ENCODE peak calls at places on chromosomes 13 and 19, in seven cellular contexts. F is HEK293T; E is progenitor cell of endocrine pancreas; W is LHCN-M2; S is breast epithelium; G is activated CD4-positive, alpha-beta T cell treated with anti-CD3 and anti-CD28 coated beads, Interleukin-2, amount 10 ng/mL, durations not matched to agents 7 days and 5 days; U is glutamatergic neuron. V is an unnamed sample.
A peak's percentile ranks its signal among the peaks of the same experiment; 100 is the strongest.

GRCh38 chr13:62625214-62625613 is 1209.6 kb upstream of the PCDH20 start:
- DNase-seq in F (no peak), E (no peak), W (no peak), S (no peak), G (no peak), U (no peak), V (no peak)

GRCh38 chr19:54462072-54462712 is 1.4 kb downstream of the LENG9 start:
- DNase-seq in F (no peak), E (no peak), W (no peak), S (no peak), G (no peak), U (no peak), V (no peak)

GRCh38 chr13:40254394-40254793 is 412.0 kb downstream of the FOXO1 start:
- DNase-seq in F (no peak), E (no peak), W (no peak), S (no peak), G (no peak), U (no peak), V (no peak)

GRCh38 chr19:18506101-18506534 is 15.8 kb downstream of the ELL start:
- DNase-seq in F (no peak), E (no peak), W (no peak), S (no peak), G (no peak), U (no peak), V (no peak)

GRCh38 chr19:49553451-49554271 is 25.9 kb downstream of the RCN3 start:
- DNase-seq in F (no peak), E (no peak), W (peak; percentile 84), S (no peak), G (peak; percentile 52), U (no peak), V (no peak)

GRCh38 chr19:58538257-58539168 is 5.4 kb upstream of the TRIM28 start:
- DNase-seq in F (no peak), E (peak; percentile 73), W (no peak), S (no peak), G (peak; percentile 56), U (peak; percentile 77), V (no peak)

GRCh38 chr19:2280633-2281264 is 1.2 kb downstream of the PEAK3 start:
- DNase-seq in F (no peak), E (no peak), W (no peak), S (no peak), G (no peak), U (no peak), V (no peak)

GRCh38 chr19:33638167-33639033 is 16.6 kb downstream of the CHST8 start:
- DNase-seq in F (no peak), E (no peak), W (no peak), S (no peak), G (no peak), U (no peak), V (no peak)

GRCh38 chr19:42343344-42344110 is 18.1 kb downstream of the MEGF8 start:
- DNase-seq in F (no peak), E (no peak), W (no peak), S (no peak), G (no peak), U (no peak), V (no peak)

GRCh38 chr19:31338069-31338767 is 11.0 kb downstream of the TSHZ3 start:
- DNase-seq in F (peak; percentile 72), E (peak; percentile 43), W (peak; percentile 70), S (no peak), G (peak; percentile 24), U (peak; percentile 83), V (no peak)

GRCh38 chr19:44648536-44649370 is 5.0 kb downstream of the PVR start:
- DNase-seq in F (no peak), E (no peak), W (peak; percentile 95), S (no peak), G (no peak), U (no peak), V (no peak)

GRCh38 chr19:46943150-46943946 is 76.3 kb upstream of the NPAS1 start:
- DNase-seq in F (no peak), E (no peak), W (no peak), S (no peak), G (no peak), U (no peak), V (no peak)

GRCh38 chr13:49112782-49113525 is 107.2 kb upstream of the MLNR start:
- DNase-seq in F (no peak), E (no peak), W (peak; percentile 24), S (no peak), G (no peak), U (no peak), V (no peak)

GRCh38 chr19:28961772-28962500 is 251.0 kb downstream of the UQCRFS1 start:
- DNase-seq in F (no peak), E (no peak), W (peak; percentile 76), S (no peak), G (no peak), U (no peak), V (no peak)

GRCh38 chr13:46173656-46174055 is 8.3 kb downstream of the LCP1 start:
- DNase-seq in F (no peak), E (no peak), W (no peak), S (no peak), G (peak; percentile 43), U (no peak), V (no peak)

V was measured in G401.